ENCODE peak calls at places on chromosomes 4 and X, in eight cellular contexts. L is stomach, X is osteocyte, H is colonic mucosa, E is progenitor cell of endocrine pancreas, C is heart right ventricle, N is sigmoid colon, Q is mesothelial cell of epicardium. Z is an unnamed sample.

GRCh38 chr4:42302348-42302747 is 94.9 kb upstream of the SHISA3 start:
- DNase-seq in E (no peak), X (no peak), L (peak), N (no peak), H (peak), Q (no peak), C (no peak), Z (no peak)

GRCh38 chrX:40855411-40855810 is 120.1 kb upstream of the MED14 start:
- DNase-seq in N (no peak), E (no peak), C (no peak), L (no peak), H (no peak), X (no peak), Q (no peak), Z (no peak)

GRCh38 chr4:48944659-48945290 is 38.2 kb upstream of the OCIAD2 start:
- DNase-seq in H (peak), Q (no peak), X (no peak), E (no peak), N (no peak), L (peak), C (no peak), Z (no peak)

GRCh38 chr4:24141836-24142235 is 252.0 kb upstream of the PPARGC1A start:
- DNase-seq in H (no peak), E (no peak), L (no peak), C (no peak), X (no peak), N (no peak), Q (no peak), Z (no peak)

GRCh38 chrX:1546601-1547275 is 9.8 kb upstream of the P2RY8 start:
- DNase-seq in Q (peak), X (peak), C (no peak), H (peak), N (peak), E (no peak), L (peak), Z (no peak)

GRCh38 chr4:178202422-178202821 is 760.2 kb upstream of the AGA start:
- DNase-seq in Q (no peak), C (no peak), L (no peak), E (no peak), X (no peak), H (no peak), N (no peak), Z (no peak)

GRCh38 chr4:143337600-143338287 is 1.1 kb downstream of the GAB1 start:
- DNase-seq in Q (peak), H (peak), C (peak), N (peak), L (peak), E (no peak), X (no peak), Z (no peak)

GRCh38 chr4:26372525-26373172 is 51.8 kb downstream of the RBPJ start:
- DNase-seq in N (no peak), H (peak), X (no peak), C (no peak), L (no peak), E (no peak), Q (no peak), Z (no peak)

GRCh38 chrX:153819398-153820083 is 10.8 kb downstream of the PDZD4 start:
- DNase-seq in H (no peak), Q (no peak), N (no peak), L (no peak), X (no peak), E (no peak), C (no peak), Z (no peak)

GRCh38 chr4:38231626-38232025 is 271.4 kb downstream of the PTTG2 start:
- DNase-seq in L (peak), H (peak), N (no peak), C (no peak), Q (no peak), X (no peak), E (no peak), Z (no peak)

GRCh38 chrX:47235691-47236103 is 2.9 kb downstream of the USP11 start:
- DNase-seq in X (no peak), L (no peak), E (no peak), Q (no peak), N (no peak), C (no peak), H (no peak), Z (no peak)

GRCh38 chr4:35556387-35556786 is 687.9 kb downstream of the ARAP2 start:
- DNase-seq in Q (no peak), L (no peak), H (no peak), N (no peak), X (no peak), C (no peak), E (no peak), Z (no peak)

GRCh38 chr4:41881931-41882621 is 53.2 kb upstream of the TMEM33 start:
- DNase-seq in C (no peak), Q (peak), L (no peak), E (no peak), X (no peak), H (no peak), N (no peak), Z (no peak)

GRCh38 chr4:8682725-8683124 is 90.2 kb downstream of the CPZ start:
- DNase-seq in L (no peak), C (no peak), E (no peak), Q (no peak), N (peak), H (no peak), X (no peak), Z (no peak)

GRCh38 chr4:101711590-101712255 is 78.8 kb upstream of the BANK1 start:
- DNase-seq in N (no peak), H (no peak), C (no peak), X (no peak), Q (no peak), E (no peak), L (no peak), Z (no peak)

GRCh38 chrX:19799319-19800182 is 87.8 kb downstream of the SH3KBP1 start:
- DNase-seq in Q (no peak), H (no peak), X (peak), L (no peak), N (no peak), E (no peak), C (no peak), Z (no peak)

GRCh38 chr4:157655101-157655818 is 434.7 kb downstream of the GRIA2 start:
- DNase-seq in Q (no peak), L (no peak), C (no peak), E (no peak), N (no peak), H (no peak), X (no peak), Z (no peak)

GRCh38 chr4:137804906-137805511 is 272.7 kb upstream of the PCDH18 start:
- DNase-seq in H (no peak), C (no peak), L (no peak), N (no peak), X (no peak), Q (no peak), E (no peak), Z (no peak)

GRCh38 chrX:88612870-88613329 is 134.1 kb upstream of the CPXCR1 start:
- DNase-seq in C (no peak), L (no peak), Q (no peak), H (no peak), E (no peak), X (no peak), N (no peak), Z (no peak)

DNA sequence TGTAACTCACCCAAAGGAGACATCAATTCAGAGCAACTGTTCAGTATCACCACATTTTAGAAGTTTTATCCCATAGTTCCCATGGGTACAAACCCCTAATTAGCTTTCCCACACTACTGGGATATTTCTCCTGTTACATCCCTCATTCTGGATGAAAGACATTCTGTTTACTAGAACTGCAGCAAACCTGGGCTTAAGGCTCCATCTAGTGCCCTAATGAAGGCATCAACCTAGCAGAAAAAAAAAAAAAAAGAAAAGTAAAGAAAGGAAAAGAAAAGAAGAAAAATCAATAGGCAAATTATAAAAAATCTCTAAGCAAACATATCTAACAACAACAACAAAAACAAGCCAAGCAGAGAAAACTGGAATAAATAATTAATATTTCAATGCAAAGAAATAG is 133.7 kb upstream of the CPXCR1 start:
- DNase-seq in H (no peak), E (no peak), X (no peak), Q (no peak), L (no peak), N (no peak), C (no peak), Z (no peak)
- TF ChIP-seq CTCF in H (no peak), E (peak), X (peak), Q (peak), L (no peak), N (no peak), C (peak), Z (no peak)

GRCh38 chrX:96126182-96126581 is 558.5 kb upstream of the DIAPH2 start:
- DNase-seq in H (no peak), X (no peak), E (no peak), L (no peak), C (no peak), Q (no peak), N (no peak), Z (no peak)
- TF ChIP-seq CTCF in H (no peak), X (no peak), E (peak), L (no peak), C (no peak), Q (no peak), N (no peak), Z (no peak)

GRCh38 chr4:880684-881405 is 51.3 kb downstream of the GAK start:
- DNase-seq in H (no peak), E (no peak), Q (no peak), N (no peak), L (no peak), X (no peak), C (no peak), Z (no peak)
- TF ChIP-seq CTCF in H (no peak), E (no peak), Q (no peak), N (no peak), L (no peak), X (no peak), C (no peak), Z (no peak)

GRCh38 chr4:125319311-125319710 is 4.6 kb downstream of the FAT4 start:
- DNase-seq in H (no peak), Q (no peak), X (no peak), N (no peak), E (no peak), C (no peak), L (no peak), Z (no peak)

GRCh38 chr4:125315571-125316390 is 1.0 kb downstream of the FAT4 start:
- DNase-seq in X (peak), E (peak), Q (peak), H (peak), N (peak), C (peak), L (peak), Z (peak)

GRCh38 chr4:125316391-125316780 is 1.6 kb downstream of the FAT4 start:
- DNase-seq in C (peak), Q (peak), X (no peak), H (peak), N (no peak), L (peak), E (peak), Z (peak)

GRCh38 chr4:125316781-125317525 is 2.2 kb downstream of the FAT4 start:
- DNase-seq in C (peak), N (peak), E (peak), Q (peak), L (peak), H (peak), X (no peak), Z (peak)

GRCh38 chr4:125317526-125317880 is 2.7 kb downstream of the FAT4 start:
- DNase-seq in H (peak), L (no peak), Q (peak), C (peak), X (no peak), E (peak), N (peak), Z (peak)
- TF ChIP-seq CTCF in H (no peak), L (peak), Q (peak), C (peak), X (peak), E (peak), N (peak), Z (peak)

DNA sequence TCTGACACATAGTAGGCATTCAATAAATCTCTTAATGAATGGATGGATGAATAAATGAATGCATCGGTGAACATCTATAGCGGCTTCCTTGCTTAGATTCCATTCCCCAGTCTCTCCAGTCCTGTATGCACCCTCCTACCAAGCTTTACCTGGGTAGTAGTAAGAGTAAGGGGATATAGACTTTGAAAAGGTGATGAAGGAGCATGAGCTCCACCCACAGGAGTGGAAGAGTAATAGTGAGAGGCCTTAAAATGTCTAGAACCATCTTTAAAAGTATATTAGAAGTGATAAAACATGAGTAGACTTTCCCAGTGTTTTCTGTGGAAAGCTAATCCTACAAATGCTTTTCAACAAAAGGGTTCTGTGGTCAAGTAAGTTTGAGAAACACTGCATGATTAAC is 35.5 kb upstream of the GPC3 start:
- DNase-seq in E (no peak), X (no peak), H (no peak), N (no peak), C (no peak), Q (no peak), L (no peak), Z (no peak)
- TF ChIP-seq CTCF in E (peak), X (peak), H (no peak), N (no peak), C (no peak), Q (no peak), L (no peak), Z (no peak)

DNA sequence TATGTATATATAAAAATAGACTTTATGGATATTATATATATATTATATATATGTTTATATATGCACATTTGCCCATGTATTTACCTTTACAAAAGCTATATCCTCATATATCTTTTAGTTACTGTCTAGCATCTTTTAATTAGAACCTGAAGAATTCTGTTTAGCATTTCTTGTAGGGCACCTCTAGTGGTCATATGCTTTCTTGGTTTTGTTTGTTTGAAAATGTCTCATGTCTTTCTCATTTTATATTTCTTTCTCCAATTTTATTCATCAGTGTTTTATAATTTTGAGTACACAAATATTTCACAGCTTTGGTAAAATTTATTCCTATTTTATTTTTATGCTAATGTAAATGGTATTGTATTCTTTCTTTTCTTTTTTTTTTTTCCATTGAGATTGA is 70.3 kb upstream of the SPIN4 start:
- DNase-seq in Q (no peak), N (no peak), L (no peak), X (no peak), C (no peak), E (no peak), H (no peak), Z (no peak)
- TF ChIP-seq CTCF in Q (peak), N (no peak), L (no peak), X (no peak), C (no peak), E (peak), H (no peak), Z (no peak)